ENCODE peak calls at places on chromosome 10, in five cellular contexts. M is AG04450, W is prostate gland, U is kidney epithelial cell, L is fibroblast of lung. B is an unnamed sample.

GRCh38 chr10:84310470-84310869 is 17.9 kb upstream of the CCSER2 start:
- DNase-seq in M (no peak), W (no peak), U (peak; percentile 37), L (peak; percentile 32), B (no peak)

GRCh38 chr10:21953585-21954057 is 49.9 kb downstream of the DNAJC1 start:
- DNase-seq in M (no peak), W (no peak), U (no peak), L (peak; percentile 72), B (no peak)

GRCh38 chr10:24446739-24447138 is 237.8 kb downstream of the KIAA1217 start:
- DNase-seq in M (peak; percentile 88), W (no peak), U (no peak), L (peak; percentile 95), B (no peak)

GRCh38 chr10:132427939-132428367 is 31.0 kb downstream of the PWWP2B start:
- DNase-seq in M (no peak), W (no peak), U (no peak), L (no peak), B (no peak)

GRCh38 chr10:28382520-28383269 is 79.8 kb upstream of the MPP7 start:
- DNase-seq in M (peak; percentile 2), W (no peak), U (no peak), L (peak; percentile 19), B (no peak)

GRCh38 chr10:120451968-120452367 is 5.1 kb upstream of the PLPP4 start:
- DNase-seq in M (no peak), W (no peak), U (no peak), L (no peak), B (no peak)

GRCh38 chr10:95501203-95502094 is 59.7 kb downstream of the SORBS1 start:
- DNase-seq in M (no peak), W (no peak), U (no peak), L (no peak), B (no peak)

GRCh38 chr10:74058071-74058470 is 60.2 kb downstream of the VCL start:
- DNase-seq in M (no peak), W (no peak), U (no peak), L (no peak), B (no peak)

GRCh38 chr10:130766071-130766470 is 545.5 kb downstream of the TCERG1L start:
- DNase-seq in M (no peak), W (no peak), U (no peak), L (no peak), B (no peak)

GRCh38 chr10:101625821-101626412 is 37.8 kb downstream of the DPCD start:
- DNase-seq in M (no peak), W (no peak), U (no peak), L (no peak), B (no peak)

GRCh38 chr10:115947104-115947503 is 325.9 kb downstream of the GFRA1 start:
- DNase-seq in M (no peak), W (no peak), U (peak; percentile 34), L (no peak), B (no peak)

GRCh38 chr10:86415583-86415982 is 49.0 kb upstream of the GRID1 start:
- DNase-seq in M (no peak), W (no peak), U (no peak), L (no peak), B (no peak)

GRCh38 chr10:24935504-24936292 is 16.7 kb downstream of the PRTFDC1 start:
- DNase-seq in M (no peak), W (no peak), U (no peak), L (no peak), B (no peak)

GRCh38 chr10:103646304-103646703 is 152.8 kb downstream of the NEURL1 start:
- DNase-seq in M (no peak), W (no peak), U (no peak), L (no peak), B (no peak)

GRCh38 chr10:16581202-16581601 is 59.5 kb upstream of the C1QL3 start:
- DNase-seq in M (no peak), W (no peak), U (no peak), L (no peak), B (no peak)

GRCh38 chr10:133110609-133111275 is 23.0 kb downstream of the ADGRA1 start:
- DNase-seq in M (no peak), W (no peak), U (no peak), L (no peak), B (no peak)

GRCh38 chr10:61400524-61400923 is 52.7 kb downstream of the TMEM26 start:
- DNase-seq in M (no peak), W (no peak), U (no peak), L (no peak), B (no peak)

GRCh38 chr10:788796-789748 is 99.6 kb upstream of the DIP2C start:
- DNase-seq in M (peak; percentile 20), W (peak; percentile 80), U (no peak), L (peak; percentile 49), B (no peak)

GRCh38 chr10:13528875-13529713 is at the start of gene BEND7:
- DNase-seq in M (no peak), W (no peak), U (no peak), L (no peak), B (no peak)

GRCh38 chr10:24008164-24009066 is 200.5 kb upstream of the KIAA1217 start:
- DNase-seq in M (no peak), W (peak; percentile 54), U (peak; percentile 95), L (peak; percentile 9), B (no peak)

GRCh38 chr10:61628875-61629513 is 33.7 kb upstream of the CABCOCO1 start:
- DNase-seq in M (peak; percentile 87), W (no peak), U (peak; percentile 92), L (peak; percentile 92), B (no peak)

GRCh38 chr10:110395350-110396283 is 90.9 kb upstream of the SMNDC1 start:
- DNase-seq in M (peak; percentile 86), W (no peak), U (peak; percentile 98), L (peak; percentile 98), B (no peak)

GRCh38 chr10:16686081-16686902 is 130.9 kb downstream of the RSU1 start:
- DNase-seq in M (no peak), W (no peak), U (no peak), L (no peak), B (no peak)

GRCh38 chr10:91385686-91386085 is 24.5 kb upstream of the HECTD2 start:
- DNase-seq in M (no peak), W (no peak), U (no peak), L (no peak), B (no peak)

GRCh38 chr10:91391915-91392314 is 18.2 kb upstream of the HECTD2 start:
- DNase-seq in M (no peak), W (no peak), U (no peak), L (no peak), B (no peak)

DNA sequence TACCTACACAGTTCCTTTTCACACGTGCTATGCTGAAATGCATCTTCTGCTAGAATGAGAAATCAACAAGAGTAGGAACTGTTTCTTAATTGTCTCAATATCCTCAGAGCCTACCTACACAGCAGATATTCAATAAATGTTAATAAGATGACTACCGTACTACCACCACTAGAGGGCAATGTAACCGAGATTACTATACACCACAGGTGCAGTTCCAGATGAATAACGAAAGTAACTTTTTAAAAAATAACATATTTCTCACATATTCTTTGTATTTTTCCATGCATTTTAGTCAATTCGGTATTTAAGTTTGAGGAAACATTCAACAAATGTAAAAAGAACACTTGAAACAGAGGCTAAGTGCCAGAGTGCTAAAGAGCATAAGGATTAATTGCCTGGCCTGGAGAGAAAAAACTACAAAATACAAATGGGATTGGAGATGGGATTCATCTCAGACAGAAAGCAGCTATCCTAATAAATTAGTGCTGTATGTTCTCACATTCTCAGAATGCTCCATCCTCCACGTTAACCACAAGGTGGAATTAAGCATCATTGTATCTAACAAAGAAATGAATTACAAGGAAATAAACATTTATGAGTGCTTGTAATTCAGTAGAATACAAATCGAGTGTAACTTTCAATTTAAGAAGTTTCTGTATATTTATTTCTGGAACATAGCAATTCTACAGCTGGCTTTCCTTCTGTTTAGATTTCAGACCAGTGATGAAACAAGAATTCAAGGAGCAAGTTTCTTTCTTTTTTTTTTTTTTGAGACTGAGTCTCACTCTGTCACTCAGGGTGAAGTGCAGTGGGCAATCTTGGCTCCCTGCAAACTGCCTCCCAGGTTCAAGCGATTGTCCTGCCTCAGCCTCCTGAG is 20.3 kb upstream of the HECTD2 start:
- DNase-seq in M (no peak), W (peak; percentile 36), U (no peak), L (peak; percentile 77), B (peak; percentile 37)
- H3K4me3 ChIP-seq in M (peak overlapping the region; percentile 17), W (no peak overlapping the region), U (no peak overlapping the region), L (peak overlapping the region; percentile 34), B (no peak overlapping the region)

GRCh38 chr10:20029523-20029922 is 213.3 kb downstream of the PLXDC2 start:
- DNase-seq in M (no peak), W (no peak), U (no peak), L (no peak), B (no peak)

GRCh38 chr10:20040012-20040411 is 223.8 kb downstream of the PLXDC2 start:
- DNase-seq in M (no peak), W (no peak), U (peak; percentile 10), L (peak; percentile 25), B (no peak)

GRCh38 chr10:20034732-20035131 is 218.5 kb downstream of the PLXDC2 start:
- DNase-seq in M (no peak), W (no peak), U (no peak), L (no peak), B (no peak)
- H3K4me3 ChIP-seq in M (no peak overlapping the region), W (no peak overlapping the region), U (no peak overlapping the region), L (no peak overlapping the region), B (no peak overlapping the region)

GRCh38 chr10:44963772-44964633 is 4.4 kb downstream of the RASSF4 start:
- DNase-seq in M (no peak), W (peak; percentile 46), U (no peak), L (peak; percentile 58), B (no peak)
- H3K4me3 ChIP-seq in M (no peak overlapping the region), W (no peak overlapping the region), U (no peak overlapping the region), L (no peak overlapping the region), B (peak overlapping the region; percentile 13)

DNA sequence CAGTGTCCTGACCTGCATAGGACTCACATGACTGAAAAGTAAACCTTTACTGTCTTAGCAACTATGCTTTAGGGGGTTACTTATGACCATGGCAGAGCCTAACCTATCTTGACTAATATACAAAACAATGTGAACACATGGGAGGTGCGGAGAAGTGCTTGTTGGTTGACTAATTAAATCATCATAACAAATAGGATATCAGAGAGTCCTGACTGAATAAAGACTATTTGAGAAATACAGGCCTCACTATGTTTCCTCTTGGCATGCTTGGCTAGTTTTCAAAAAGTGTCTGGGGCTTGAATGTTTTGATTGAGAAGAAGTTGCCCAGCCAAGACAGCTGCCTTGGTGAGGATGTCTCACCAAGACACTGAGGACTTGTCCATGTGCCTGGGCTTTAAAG is 104.4 kb upstream of the PHYHIPL start:
- DNase-seq in M (no peak), W (no peak), U (no peak), L (no peak), B (no peak)
- H3K4me3 ChIP-seq in M (no peak overlapping the region), W (no peak overlapping the region), U (no peak overlapping the region), L (no peak overlapping the region), B (no peak overlapping the region)

GRCh38 chr10:89642193-89642592 is 2.8 kb downstream of the PANK1 start:
- DNase-seq in M (no peak), W (peak; percentile 57), U (no peak), L (no peak), B (no peak)
- H3K4me3 ChIP-seq in M (no peak overlapping the region), W (no peak overlapping the region), U (no peak overlapping the region), L (no peak overlapping the region), B (no peak overlapping the region)

DNA sequence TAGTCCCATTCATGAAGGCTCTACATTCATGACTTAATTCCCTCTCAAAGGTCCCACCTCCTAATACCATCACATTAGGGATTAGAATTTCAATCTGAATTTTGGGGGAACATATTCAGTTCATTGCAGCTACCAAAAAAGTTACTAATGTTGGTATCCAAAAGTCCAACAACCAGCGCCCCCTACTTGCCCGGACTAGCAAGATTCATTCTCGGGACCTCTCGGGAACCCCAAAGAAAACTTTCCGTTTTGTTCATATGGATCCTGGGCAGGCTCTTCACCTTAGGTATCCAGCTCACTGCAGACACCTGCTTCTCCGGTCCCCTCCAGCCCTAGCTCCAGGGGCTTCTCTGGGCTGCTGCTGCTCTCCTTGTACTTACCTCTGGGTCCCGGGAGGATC is 8.9 kb upstream of the GRK5 start:
- DNase-seq in M (no peak), W (no peak), U (no peak), L (no peak), B (no peak)
- H3K4me3 ChIP-seq in M (no peak overlapping the region), W (no peak overlapping the region), U (no peak overlapping the region), L (no peak overlapping the region), B (no peak overlapping the region)